ENCODE peak calls at places on chromosomes 6 and 20, in six cellular contexts. One of them, this sample, is unnamed.

GRCh38 chr20:20680991-20681508 is 31.4 kb downstream of the RALGAPA2 start:
- DNase-seq in activated T-cell treated with anti-CD3 and anti-CD28 coated beads, Interleukin-2, amount 50 U/mL, for 72 hours: no peak
- DNase-seq in stimulated activated CD4-positive, alpha-beta T cell treated with anti-CD3 and anti-CD28 coated beads, Interleukin-12 subunit alpha, Interleukin-12 subunit beta, amount 100 ng/mL, for 4 hours: no peak
- DNase-seq in iPS-NIHi11: no peak
- DNase-seq in AG08395: no peak
- DNase-seq in breast epithelium: no peak
- DNase-seq in this sample: no peak

GRCh38 chr6:168009331-168009730 is 11.9 kb downstream of the KIF25 start:
- DNase-seq in activated T-cell treated with anti-CD3 and anti-CD28 coated beads, Interleukin-2, amount 50 U/mL, for 72 hours: no peak
- DNase-seq in stimulated activated CD4-positive, alpha-beta T cell treated with anti-CD3 and anti-CD28 coated beads, Interleukin-12 subunit alpha, Interleukin-12 subunit beta, amount 100 ng/mL, for 4 hours: no peak
- DNase-seq in iPS-NIHi11: no peak
- DNase-seq in AG08395: no peak
- DNase-seq in breast epithelium: no peak
- DNase-seq in this sample: no peak

GRCh38 chr6:108810057-108810643 is 38.1 kb upstream of the ARMC2 start:
- DNase-seq in activated T-cell treated with anti-CD3 and anti-CD28 coated beads, Interleukin-2, amount 50 U/mL, for 72 hours: no peak
- DNase-seq in stimulated activated CD4-positive, alpha-beta T cell treated with anti-CD3 and anti-CD28 coated beads, Interleukin-12 subunit alpha, Interleukin-12 subunit beta, amount 100 ng/mL, for 4 hours: no peak
- DNase-seq in iPS-NIHi11: no peak
- DNase-seq in AG08395: no peak
- DNase-seq in breast epithelium: no peak
- DNase-seq in this sample: no peak

GRCh38 chr6:137094411-137095008 is 49.7 kb upstream of the IL20RA start:
- DNase-seq in activated T-cell treated with anti-CD3 and anti-CD28 coated beads, Interleukin-2, amount 50 U/mL, for 72 hours: peak; percentile 63
- DNase-seq in stimulated activated CD4-positive, alpha-beta T cell treated with anti-CD3 and anti-CD28 coated beads, Interleukin-12 subunit alpha, Interleukin-12 subunit beta, amount 100 ng/mL, for 4 hours: peak; percentile 29
- DNase-seq in iPS-NIHi11: peak; percentile 67
- DNase-seq in AG08395: peak; percentile 69
- DNase-seq in breast epithelium: no peak
- DNase-seq in this sample: peak; percentile 15

GRCh38 chr20:6525447-6526303 is 241.8 kb upstream of the BMP2 start:
- DNase-seq in activated T-cell treated with anti-CD3 and anti-CD28 coated beads, Interleukin-2, amount 50 U/mL, for 72 hours: no peak
- DNase-seq in stimulated activated CD4-positive, alpha-beta T cell treated with anti-CD3 and anti-CD28 coated beads, Interleukin-12 subunit alpha, Interleukin-12 subunit beta, amount 100 ng/mL, for 4 hours: no peak
- DNase-seq in iPS-NIHi11: peak; percentile 17
- DNase-seq in AG08395: no peak
- DNase-seq in breast epithelium: no peak
- DNase-seq in this sample: no peak

GRCh38 chr6:27753668-27754407 is 158.4 kb downstream of the OR2B2 start:
- DNase-seq in activated T-cell treated with anti-CD3 and anti-CD28 coated beads, Interleukin-2, amount 50 U/mL, for 72 hours: peak; percentile 86
- DNase-seq in stimulated activated CD4-positive, alpha-beta T cell treated with anti-CD3 and anti-CD28 coated beads, Interleukin-12 subunit alpha, Interleukin-12 subunit beta, amount 100 ng/mL, for 4 hours: peak; percentile 70
- DNase-seq in iPS-NIHi11: peak; percentile 70
- DNase-seq in AG08395: peak; percentile 69
- DNase-seq in breast epithelium: peak; percentile 34
- DNase-seq in this sample: no peak

GRCh38 chr6:90820436-90820835 is 233.6 kb upstream of the MAP3K7 start:
- DNase-seq in activated T-cell treated with anti-CD3 and anti-CD28 coated beads, Interleukin-2, amount 50 U/mL, for 72 hours: no peak
- DNase-seq in stimulated activated CD4-positive, alpha-beta T cell treated with anti-CD3 and anti-CD28 coated beads, Interleukin-12 subunit alpha, Interleukin-12 subunit beta, amount 100 ng/mL, for 4 hours: no peak
- DNase-seq in iPS-NIHi11: no peak
- DNase-seq in AG08395: no peak
- DNase-seq in breast epithelium: no peak
- DNase-seq in this sample: no peak

GRCh38 chr6:31836676-31837611 is 9.4 kb downstream of the HSPA1B start:
- DNase-seq in activated T-cell treated with anti-CD3 and anti-CD28 coated beads, Interleukin-2, amount 50 U/mL, for 72 hours: no peak
- DNase-seq in stimulated activated CD4-positive, alpha-beta T cell treated with anti-CD3 and anti-CD28 coated beads, Interleukin-12 subunit alpha, Interleukin-12 subunit beta, amount 100 ng/mL, for 4 hours: no peak
- DNase-seq in iPS-NIHi11: no peak
- DNase-seq in AG08395: no peak
- DNase-seq in breast epithelium: no peak
- DNase-seq in this sample: no peak

GRCh38 chr20:62018437-62019143 is 47.1 kb downstream of the TAF4 start:
- DNase-seq in activated T-cell treated with anti-CD3 and anti-CD28 coated beads, Interleukin-2, amount 50 U/mL, for 72 hours: no peak
- DNase-seq in stimulated activated CD4-positive, alpha-beta T cell treated with anti-CD3 and anti-CD28 coated beads, Interleukin-12 subunit alpha, Interleukin-12 subunit beta, amount 100 ng/mL, for 4 hours: no peak
- DNase-seq in iPS-NIHi11: no peak
- DNase-seq in AG08395: no peak
- DNase-seq in breast epithelium: no peak
- DNase-seq in this sample: no peak

GRCh38 chr6:17629824-17630510 is 29.9 kb downstream of the FAM8A1 start:
- DNase-seq in activated T-cell treated with anti-CD3 and anti-CD28 coated beads, Interleukin-2, amount 50 U/mL, for 72 hours: no peak
- DNase-seq in stimulated activated CD4-positive, alpha-beta T cell treated with anti-CD3 and anti-CD28 coated beads, Interleukin-12 subunit alpha, Interleukin-12 subunit beta, amount 100 ng/mL, for 4 hours: no peak
- DNase-seq in iPS-NIHi11: no peak
- DNase-seq in AG08395: no peak
- DNase-seq in breast epithelium: no peak
- DNase-seq in this sample: no peak

GRCh38 chr6:119326291-119327005 is 23.1 kb downstream of the MAN1A1 start:
- DNase-seq in activated T-cell treated with anti-CD3 and anti-CD28 coated beads, Interleukin-2, amount 50 U/mL, for 72 hours: no peak
- DNase-seq in stimulated activated CD4-positive, alpha-beta T cell treated with anti-CD3 and anti-CD28 coated beads, Interleukin-12 subunit alpha, Interleukin-12 subunit beta, amount 100 ng/mL, for 4 hours: no peak
- DNase-seq in iPS-NIHi11: no peak
- DNase-seq in AG08395: no peak
- DNase-seq in breast epithelium: no peak
- DNase-seq in this sample: no peak

GRCh38 chr6:169238766-169239165 is 14.9 kb downstream of the THBS2 start:
- DNase-seq in activated T-cell treated with anti-CD3 and anti-CD28 coated beads, Interleukin-2, amount 50 U/mL, for 72 hours: no peak
- DNase-seq in stimulated activated CD4-positive, alpha-beta T cell treated with anti-CD3 and anti-CD28 coated beads, Interleukin-12 subunit alpha, Interleukin-12 subunit beta, amount 100 ng/mL, for 4 hours: no peak
- DNase-seq in iPS-NIHi11: no peak
- DNase-seq in AG08395: no peak
- DNase-seq in breast epithelium: no peak
- DNase-seq in this sample: no peak

GRCh38 chr6:78505178-78505577 is 362.2 kb upstream of the IRAK1BP1 start:
- DNase-seq in activated T-cell treated with anti-CD3 and anti-CD28 coated beads, Interleukin-2, amount 50 U/mL, for 72 hours: no peak
- DNase-seq in stimulated activated CD4-positive, alpha-beta T cell treated with anti-CD3 and anti-CD28 coated beads, Interleukin-12 subunit alpha, Interleukin-12 subunit beta, amount 100 ng/mL, for 4 hours: no peak
- DNase-seq in iPS-NIHi11: no peak
- DNase-seq in AG08395: no peak
- DNase-seq in breast epithelium: no peak
- DNase-seq in this sample: no peak

GRCh38 chr6:109628158-109629000 is 62.6 kb downstream of the AK9 start:
- DNase-seq in activated T-cell treated with anti-CD3 and anti-CD28 coated beads, Interleukin-2, amount 50 U/mL, for 72 hours: no peak
- DNase-seq in stimulated activated CD4-positive, alpha-beta T cell treated with anti-CD3 and anti-CD28 coated beads, Interleukin-12 subunit alpha, Interleukin-12 subunit beta, amount 100 ng/mL, for 4 hours: no peak
- DNase-seq in iPS-NIHi11: no peak
- DNase-seq in AG08395: no peak
- DNase-seq in breast epithelium: no peak
- DNase-seq in this sample: no peak

GRCh38 chr6:157226026-157226639 is 97.2 kb downstream of the TMEM242 start:
- DNase-seq in activated T-cell treated with anti-CD3 and anti-CD28 coated beads, Interleukin-2, amount 50 U/mL, for 72 hours: no peak
- DNase-seq in stimulated activated CD4-positive, alpha-beta T cell treated with anti-CD3 and anti-CD28 coated beads, Interleukin-12 subunit alpha, Interleukin-12 subunit beta, amount 100 ng/mL, for 4 hours: no peak
- DNase-seq in iPS-NIHi11: no peak
- DNase-seq in AG08395: peak; percentile 74
- DNase-seq in breast epithelium: no peak
- DNase-seq in this sample: no peak

GRCh38 chr6:17042422-17043147 is 59.3 kb upstream of the STMND1 start:
- DNase-seq in activated T-cell treated with anti-CD3 and anti-CD28 coated beads, Interleukin-2, amount 50 U/mL, for 72 hours: no peak
- DNase-seq in stimulated activated CD4-positive, alpha-beta T cell treated with anti-CD3 and anti-CD28 coated beads, Interleukin-12 subunit alpha, Interleukin-12 subunit beta, amount 100 ng/mL, for 4 hours: no peak
- DNase-seq in iPS-NIHi11: peak; percentile 73
- DNase-seq in AG08395: peak; percentile 46
- DNase-seq in breast epithelium: no peak
- DNase-seq in this sample: peak; percentile 40

GRCh38 chr6:1208876-1209275 is 103.0 kb upstream of the FOXQ1 start:
- DNase-seq in activated T-cell treated with anti-CD3 and anti-CD28 coated beads, Interleukin-2, amount 50 U/mL, for 72 hours: no peak
- DNase-seq in stimulated activated CD4-positive, alpha-beta T cell treated with anti-CD3 and anti-CD28 coated beads, Interleukin-12 subunit alpha, Interleukin-12 subunit beta, amount 100 ng/mL, for 4 hours: no peak
- DNase-seq in iPS-NIHi11: no peak
- DNase-seq in AG08395: peak; percentile 20
- DNase-seq in breast epithelium: no peak
- DNase-seq in this sample: no peak

GRCh38 chr6:72646604-72647485 is 25.0 kb downstream of the KCNQ5 start:
- DNase-seq in activated T-cell treated with anti-CD3 and anti-CD28 coated beads, Interleukin-2, amount 50 U/mL, for 72 hours: no peak
- DNase-seq in stimulated activated CD4-positive, alpha-beta T cell treated with anti-CD3 and anti-CD28 coated beads, Interleukin-12 subunit alpha, Interleukin-12 subunit beta, amount 100 ng/mL, for 4 hours: no peak
- DNase-seq in iPS-NIHi11: no peak
- DNase-seq in AG08395: no peak
- DNase-seq in breast epithelium: no peak
- DNase-seq in this sample: no peak

GRCh38 chr6:151001387-151002063 is 136.0 kb downstream of the MTHFD1L start:
- DNase-seq in activated T-cell treated with anti-CD3 and anti-CD28 coated beads, Interleukin-2, amount 50 U/mL, for 72 hours: no peak
- DNase-seq in stimulated activated CD4-positive, alpha-beta T cell treated with anti-CD3 and anti-CD28 coated beads, Interleukin-12 subunit alpha, Interleukin-12 subunit beta, amount 100 ng/mL, for 4 hours: no peak
- DNase-seq in iPS-NIHi11: no peak
- DNase-seq in AG08395: no peak
- DNase-seq in breast epithelium: no peak
- DNase-seq in this sample: no peak

GRCh38 chr6:170087946-170088348 is 202.9 kb downstream of the DLL1 start:
- DNase-seq in activated T-cell treated with anti-CD3 and anti-CD28 coated beads, Interleukin-2, amount 50 U/mL, for 72 hours: peak; percentile 66
- DNase-seq in stimulated activated CD4-positive, alpha-beta T cell treated with anti-CD3 and anti-CD28 coated beads, Interleukin-12 subunit alpha, Interleukin-12 subunit beta, amount 100 ng/mL, for 4 hours: peak; percentile 30
- DNase-seq in iPS-NIHi11: no peak
- DNase-seq in AG08395: no peak
- DNase-seq in breast epithelium: no peak
- DNase-seq in this sample: no peak

GRCh38 chr6:92777146-92777740 is 642.1 kb downstream of the EPHA7 start:
- DNase-seq in activated T-cell treated with anti-CD3 and anti-CD28 coated beads, Interleukin-2, amount 50 U/mL, for 72 hours: no peak
- DNase-seq in stimulated activated CD4-positive, alpha-beta T cell treated with anti-CD3 and anti-CD28 coated beads, Interleukin-12 subunit alpha, Interleukin-12 subunit beta, amount 100 ng/mL, for 4 hours: no peak
- DNase-seq in iPS-NIHi11: peak; percentile 30
- DNase-seq in AG08395: no peak
- DNase-seq in breast epithelium: no peak
- DNase-seq in this sample: no peak

GRCh38 chr20:62310757-62311121 is 7.9 kb downstream of the ADRM1 start:
- DNase-seq in activated T-cell treated with anti-CD3 and anti-CD28 coated beads, Interleukin-2, amount 50 U/mL, for 72 hours: no peak
- DNase-seq in stimulated activated CD4-positive, alpha-beta T cell treated with anti-CD3 and anti-CD28 coated beads, Interleukin-12 subunit alpha, Interleukin-12 subunit beta, amount 100 ng/mL, for 4 hours: no peak
- DNase-seq in iPS-NIHi11: no peak
- DNase-seq in AG08395: no peak
- DNase-seq in breast epithelium: no peak
- DNase-seq in this sample: no peak

GRCh38 chr20:5482791-5483190 is 166.0 kb upstream of the PROKR2 start:
- DNase-seq in activated T-cell treated with anti-CD3 and anti-CD28 coated beads, Interleukin-2, amount 50 U/mL, for 72 hours: no peak
- DNase-seq in stimulated activated CD4-positive, alpha-beta T cell treated with anti-CD3 and anti-CD28 coated beads, Interleukin-12 subunit alpha, Interleukin-12 subunit beta, amount 100 ng/mL, for 4 hours: no peak
- DNase-seq in iPS-NIHi11: no peak
- DNase-seq in AG08395: no peak
- DNase-seq in breast epithelium: no peak
- DNase-seq in this sample: no peak

GRCh38 chr20:55500130-55500529 is 505.2 kb downstream of the CBLN4 start:
- DNase-seq in activated T-cell treated with anti-CD3 and anti-CD28 coated beads, Interleukin-2, amount 50 U/mL, for 72 hours: no peak
- DNase-seq in stimulated activated CD4-positive, alpha-beta T cell treated with anti-CD3 and anti-CD28 coated beads, Interleukin-12 subunit alpha, Interleukin-12 subunit beta, amount 100 ng/mL, for 4 hours: no peak
- DNase-seq in iPS-NIHi11: no peak
- DNase-seq in AG08395: no peak
- DNase-seq in breast epithelium: no peak
- DNase-seq in this sample: no peak

GRCh38 chr20:61117725-61118124 is 134.3 kb upstream of the CDH4 start:
- DNase-seq in activated T-cell treated with anti-CD3 and anti-CD28 coated beads, Interleukin-2, amount 50 U/mL, for 72 hours: no peak
- DNase-seq in stimulated activated CD4-positive, alpha-beta T cell treated with anti-CD3 and anti-CD28 coated beads, Interleukin-12 subunit alpha, Interleukin-12 subunit beta, amount 100 ng/mL, for 4 hours: no peak
- DNase-seq in iPS-NIHi11: no peak
- DNase-seq in AG08395: peak; percentile 28
- DNase-seq in breast epithelium: no peak
- DNase-seq in this sample: no peak

GRCh38 chr6:143575440-143575839 is 63.9 kb upstream of the FUCA2 start:
- DNase-seq in activated T-cell treated with anti-CD3 and anti-CD28 coated beads, Interleukin-2, amount 50 U/mL, for 72 hours: peak; percentile 42
- DNase-seq in stimulated activated CD4-positive, alpha-beta T cell treated with anti-CD3 and anti-CD28 coated beads, Interleukin-12 subunit alpha, Interleukin-12 subunit beta, amount 100 ng/mL, for 4 hours: no peak
- DNase-seq in iPS-NIHi11: peak; percentile 79
- DNase-seq in AG08395: peak; percentile 79
- DNase-seq in breast epithelium: peak; percentile 28
- DNase-seq in this sample: peak; percentile 47

GRCh38 chr6:33815854-33816253 is 12.1 kb upstream of the MLN start:
- DNase-seq in activated T-cell treated with anti-CD3 and anti-CD28 coated beads, Interleukin-2, amount 50 U/mL, for 72 hours: no peak
- DNase-seq in stimulated activated CD4-positive, alpha-beta T cell treated with anti-CD3 and anti-CD28 coated beads, Interleukin-12 subunit alpha, Interleukin-12 subunit beta, amount 100 ng/mL, for 4 hours: no peak
- DNase-seq in iPS-NIHi11: peak; percentile 82
- DNase-seq in AG08395: peak; percentile 34
- DNase-seq in breast epithelium: no peak
- DNase-seq in this sample: no peak

GRCh38 chr6:41664271-41664670 is 26.0 kb downstream of the MDFI start:
- DNase-seq in activated T-cell treated with anti-CD3 and anti-CD28 coated beads, Interleukin-2, amount 50 U/mL, for 72 hours: no peak
- DNase-seq in stimulated activated CD4-positive, alpha-beta T cell treated with anti-CD3 and anti-CD28 coated beads, Interleukin-12 subunit alpha, Interleukin-12 subunit beta, amount 100 ng/mL, for 4 hours: no peak
- DNase-seq in iPS-NIHi11: no peak
- DNase-seq in AG08395: no peak
- DNase-seq in breast epithelium: no peak
- DNase-seq in this sample: no peak

GRCh38 chr6:166417285-166417691 is 34.5 kb upstream of the MPC1 start:
- DNase-seq in activated T-cell treated with anti-CD3 and anti-CD28 coated beads, Interleukin-2, amount 50 U/mL, for 72 hours: peak; percentile 47
- DNase-seq in stimulated activated CD4-positive, alpha-beta T cell treated with anti-CD3 and anti-CD28 coated beads, Interleukin-12 subunit alpha, Interleukin-12 subunit beta, amount 100 ng/mL, for 4 hours: no peak
- DNase-seq in iPS-NIHi11: no peak
- DNase-seq in AG08395: no peak
- DNase-seq in breast epithelium: no peak
- DNase-seq in this sample: no peak

This sample was measured in iPS DF 19.7.